ENCODE peak calls at places on chromosomes 2 and 18, in nine cellular contexts. One of them, this sample, is unnamed.
A peak's percentile ranks its signal among the peaks of the same experiment; 100 is the strongest.

GRCh38 chr2:227186751-227187150 is 22.3 kb downstream of the COL4A3 start:
- DNase-seq in stimulated activated CD8-positive, alpha-beta memory T cell treated with anti-CD3 and anti-CD28 coated beads, Interleukin-7, amount 100 ng/mL, for 1 hour: no peak
- DNase-seq in ELR: no peak
- DNase-seq in Daoy: no peak
- DNase-seq in activated naive CD8-positive, alpha-beta T cell treated with anti-CD3 and anti-CD28 coated beads, Interleukin-2, amount 50 U/mL, for 24 hours: no peak
- DNase-seq in transverse colon: no peak
- DNase-seq in psoas muscle: no peak
- DNase-seq in foreskin fibroblast: peak; percentile 9
- DNase-seq in nucleus accumbens: no peak
- DNase-seq in this sample: no peak

GRCh38 chr2:21039979-21040467 is 3.9 kb downstream of the APOB start:
- DNase-seq in stimulated activated CD8-positive, alpha-beta memory T cell treated with anti-CD3 and anti-CD28 coated beads, Interleukin-7, amount 100 ng/mL, for 1 hour: no peak
- DNase-seq in ELR: no peak
- DNase-seq in Daoy: no peak
- DNase-seq in activated naive CD8-positive, alpha-beta T cell treated with anti-CD3 and anti-CD28 coated beads, Interleukin-2, amount 50 U/mL, for 24 hours: no peak
- DNase-seq in transverse colon: no peak
- DNase-seq in psoas muscle: no peak
- DNase-seq in foreskin fibroblast: no peak
- DNase-seq in nucleus accumbens: no peak
- DNase-seq in this sample: no peak

GRCh38 chr2:101442667-101443061 is 32.2 kb downstream of the RFX8 start:
- DNase-seq in stimulated activated CD8-positive, alpha-beta memory T cell treated with anti-CD3 and anti-CD28 coated beads, Interleukin-7, amount 100 ng/mL, for 1 hour: no peak
- DNase-seq in ELR: peak; percentile 45
- DNase-seq in Daoy: peak; percentile 71
- DNase-seq in activated naive CD8-positive, alpha-beta T cell treated with anti-CD3 and anti-CD28 coated beads, Interleukin-2, amount 50 U/mL, for 24 hours: no peak
- DNase-seq in transverse colon: no peak
- DNase-seq in psoas muscle: no peak
- DNase-seq in foreskin fibroblast: no peak
- DNase-seq in nucleus accumbens: no peak
- DNase-seq in this sample: no peak

GRCh38 chr2:72892506-72893173 is 5.4 kb downstream of the SPR start:
- DNase-seq in stimulated activated CD8-positive, alpha-beta memory T cell treated with anti-CD3 and anti-CD28 coated beads, Interleukin-7, amount 100 ng/mL, for 1 hour: no peak
- DNase-seq in ELR: peak; percentile 84
- DNase-seq in Daoy: peak; percentile 78
- DNase-seq in activated naive CD8-positive, alpha-beta T cell treated with anti-CD3 and anti-CD28 coated beads, Interleukin-2, amount 50 U/mL, for 24 hours: peak; percentile 61
- DNase-seq in transverse colon: peak; percentile 76
- DNase-seq in psoas muscle: peak; percentile 74
- DNase-seq in foreskin fibroblast: peak; percentile 91
- DNase-seq in nucleus accumbens: peak; percentile 56
- DNase-seq in this sample: no peak

GRCh38 chr2:157415632-157416101 is 28.2 kb downstream of the CYTIP start:
- DNase-seq in stimulated activated CD8-positive, alpha-beta memory T cell treated with anti-CD3 and anti-CD28 coated beads, Interleukin-7, amount 100 ng/mL, for 1 hour: no peak
- DNase-seq in ELR: no peak
- DNase-seq in Daoy: no peak
- DNase-seq in activated naive CD8-positive, alpha-beta T cell treated with anti-CD3 and anti-CD28 coated beads, Interleukin-2, amount 50 U/mL, for 24 hours: no peak
- DNase-seq in transverse colon: no peak
- DNase-seq in psoas muscle: no peak
- DNase-seq in foreskin fibroblast: no peak
- DNase-seq in nucleus accumbens: no peak
- DNase-seq in this sample: no peak

GRCh38 chr18:58541137-58541788 is 87.6 kb downstream of the ALPK2 start:
- DNase-seq in stimulated activated CD8-positive, alpha-beta memory T cell treated with anti-CD3 and anti-CD28 coated beads, Interleukin-7, amount 100 ng/mL, for 1 hour: no peak
- DNase-seq in ELR: peak; percentile 64
- DNase-seq in Daoy: peak; percentile 45
- DNase-seq in activated naive CD8-positive, alpha-beta T cell treated with anti-CD3 and anti-CD28 coated beads, Interleukin-2, amount 50 U/mL, for 24 hours: no peak
- DNase-seq in transverse colon: no peak
- DNase-seq in psoas muscle: no peak
- DNase-seq in foreskin fibroblast: peak; percentile 21
- DNase-seq in nucleus accumbens: no peak
- DNase-seq in this sample: no peak

GRCh38 chr18:48667276-48668254 is 128.7 kb downstream of the CTIF start:
- DNase-seq in stimulated activated CD8-positive, alpha-beta memory T cell treated with anti-CD3 and anti-CD28 coated beads, Interleukin-7, amount 100 ng/mL, for 1 hour: no peak
- DNase-seq in ELR: peak; percentile 43
- DNase-seq in Daoy: no peak
- DNase-seq in activated naive CD8-positive, alpha-beta T cell treated with anti-CD3 and anti-CD28 coated beads, Interleukin-2, amount 50 U/mL, for 24 hours: no peak
- DNase-seq in transverse colon: no peak
- DNase-seq in psoas muscle: no peak
- DNase-seq in foreskin fibroblast: peak; percentile 34
- DNase-seq in nucleus accumbens: no peak
- DNase-seq in this sample: no peak

GRCh38 chr2:204585930-204586329 is 40.7 kb downstream of the PARD3B start:
- DNase-seq in stimulated activated CD8-positive, alpha-beta memory T cell treated with anti-CD3 and anti-CD28 coated beads, Interleukin-7, amount 100 ng/mL, for 1 hour: no peak
- DNase-seq in ELR: no peak
- DNase-seq in Daoy: no peak
- DNase-seq in activated naive CD8-positive, alpha-beta T cell treated with anti-CD3 and anti-CD28 coated beads, Interleukin-2, amount 50 U/mL, for 24 hours: no peak
- DNase-seq in transverse colon: no peak
- DNase-seq in psoas muscle: no peak
- DNase-seq in foreskin fibroblast: no peak
- DNase-seq in nucleus accumbens: no peak
- DNase-seq in this sample: no peak

GRCh38 chr2:121617042-121617599 is 32.1 kb downstream of the CLASP1 start:
- DNase-seq in stimulated activated CD8-positive, alpha-beta memory T cell treated with anti-CD3 and anti-CD28 coated beads, Interleukin-7, amount 100 ng/mL, for 1 hour: no peak
- DNase-seq in ELR: no peak
- DNase-seq in Daoy: no peak
- DNase-seq in activated naive CD8-positive, alpha-beta T cell treated with anti-CD3 and anti-CD28 coated beads, Interleukin-2, amount 50 U/mL, for 24 hours: no peak
- DNase-seq in transverse colon: no peak
- DNase-seq in psoas muscle: no peak
- DNase-seq in foreskin fibroblast: peak; percentile 31
- DNase-seq in nucleus accumbens: no peak
- DNase-seq in this sample: no peak

GRCh38 chr18:74517236-74517630 is 17.1 kb upstream of the CNDP1 start:
- DNase-seq in stimulated activated CD8-positive, alpha-beta memory T cell treated with anti-CD3 and anti-CD28 coated beads, Interleukin-7, amount 100 ng/mL, for 1 hour: no peak
- DNase-seq in ELR: no peak
- DNase-seq in Daoy: no peak
- DNase-seq in activated naive CD8-positive, alpha-beta T cell treated with anti-CD3 and anti-CD28 coated beads, Interleukin-2, amount 50 U/mL, for 24 hours: no peak
- DNase-seq in transverse colon: no peak
- DNase-seq in psoas muscle: no peak
- DNase-seq in foreskin fibroblast: no peak
- DNase-seq in nucleus accumbens: no peak
- DNase-seq in this sample: no peak

GRCh38 chr2:23523651-23524260 is 138.8 kb downstream of the KLHL29 start:
- DNase-seq in stimulated activated CD8-positive, alpha-beta memory T cell treated with anti-CD3 and anti-CD28 coated beads, Interleukin-7, amount 100 ng/mL, for 1 hour: no peak
- DNase-seq in ELR: no peak
- DNase-seq in Daoy: peak; percentile 40
- DNase-seq in activated naive CD8-positive, alpha-beta T cell treated with anti-CD3 and anti-CD28 coated beads, Interleukin-2, amount 50 U/mL, for 24 hours: no peak
- DNase-seq in transverse colon: peak; percentile 40
- DNase-seq in psoas muscle: peak; percentile 85
- DNase-seq in foreskin fibroblast: peak; percentile 59
- DNase-seq in nucleus accumbens: no peak
- DNase-seq in this sample: no peak

GRCh38 chr2:206085742-206086445 is at the start of gene INO80D:
- DNase-seq in stimulated activated CD8-positive, alpha-beta memory T cell treated with anti-CD3 and anti-CD28 coated beads, Interleukin-7, amount 100 ng/mL, for 1 hour: peak; percentile 55
- DNase-seq in ELR: peak; percentile 90
- DNase-seq in Daoy: peak; percentile 84
- DNase-seq in activated naive CD8-positive, alpha-beta T cell treated with anti-CD3 and anti-CD28 coated beads, Interleukin-2, amount 50 U/mL, for 24 hours: peak; percentile 75
- DNase-seq in transverse colon: peak; percentile 83
- DNase-seq in psoas muscle: peak; percentile 86
- DNase-seq in foreskin fibroblast: peak; percentile 90
- DNase-seq in nucleus accumbens: peak; percentile 65
- DNase-seq in this sample: peak; percentile 72

GRCh38 chr2:74440005-74440377 is 1.7 kb downstream of the RTKN start:
- DNase-seq in stimulated activated CD8-positive, alpha-beta memory T cell treated with anti-CD3 and anti-CD28 coated beads, Interleukin-7, amount 100 ng/mL, for 1 hour: no peak
- DNase-seq in ELR: peak; percentile 66
- DNase-seq in Daoy: peak; percentile 44
- DNase-seq in activated naive CD8-positive, alpha-beta T cell treated with anti-CD3 and anti-CD28 coated beads, Interleukin-2, amount 50 U/mL, for 24 hours: no peak
- DNase-seq in transverse colon: peak; percentile 54
- DNase-seq in psoas muscle: peak; percentile 83
- DNase-seq in foreskin fibroblast: peak; percentile 84
- DNase-seq in nucleus accumbens: peak; percentile 90
- DNase-seq in this sample: no peak

GRCh38 chr2:201204655-201205515 is 21.9 kb downstream of the CASP10 start:
- DNase-seq in stimulated activated CD8-positive, alpha-beta memory T cell treated with anti-CD3 and anti-CD28 coated beads, Interleukin-7, amount 100 ng/mL, for 1 hour: no peak
- DNase-seq in ELR: no peak
- DNase-seq in Daoy: no peak
- DNase-seq in activated naive CD8-positive, alpha-beta T cell treated with anti-CD3 and anti-CD28 coated beads, Interleukin-2, amount 50 U/mL, for 24 hours: no peak
- DNase-seq in transverse colon: no peak
- DNase-seq in psoas muscle: no peak
- DNase-seq in foreskin fibroblast: no peak
- DNase-seq in nucleus accumbens: no peak
- DNase-seq in this sample: no peak

GRCh38 chr2:56292966-56293365 is 109.2 kb downstream of the CCDC85A start:
- DNase-seq in stimulated activated CD8-positive, alpha-beta memory T cell treated with anti-CD3 and anti-CD28 coated beads, Interleukin-7, amount 100 ng/mL, for 1 hour: no peak
- DNase-seq in ELR: no peak
- DNase-seq in Daoy: no peak
- DNase-seq in activated naive CD8-positive, alpha-beta T cell treated with anti-CD3 and anti-CD28 coated beads, Interleukin-2, amount 50 U/mL, for 24 hours: no peak
- DNase-seq in transverse colon: no peak
- DNase-seq in psoas muscle: no peak
- DNase-seq in foreskin fibroblast: no peak
- DNase-seq in nucleus accumbens: no peak
- DNase-seq in this sample: no peak

GRCh38 chr2:238972146-238972445 is 124.2 kb downstream of the TWIST2 start:
- DNase-seq in stimulated activated CD8-positive, alpha-beta memory T cell treated with anti-CD3 and anti-CD28 coated beads, Interleukin-7, amount 100 ng/mL, for 1 hour: no peak
- DNase-seq in ELR: no peak
- DNase-seq in Daoy: no peak
- DNase-seq in activated naive CD8-positive, alpha-beta T cell treated with anti-CD3 and anti-CD28 coated beads, Interleukin-2, amount 50 U/mL, for 24 hours: no peak
- DNase-seq in transverse colon: no peak
- DNase-seq in psoas muscle: no peak
- DNase-seq in foreskin fibroblast: no peak
- DNase-seq in nucleus accumbens: no peak
- DNase-seq in this sample: no peak

GRCh38 chr2:121095257-121096080 is 189.5 kb downstream of the TFCP2L1 start:
- DNase-seq in stimulated activated CD8-positive, alpha-beta memory T cell treated with anti-CD3 and anti-CD28 coated beads, Interleukin-7, amount 100 ng/mL, for 1 hour: no peak
- DNase-seq in ELR: peak; percentile 74
- DNase-seq in Daoy: peak; percentile 76
- DNase-seq in activated naive CD8-positive, alpha-beta T cell treated with anti-CD3 and anti-CD28 coated beads, Interleukin-2, amount 50 U/mL, for 24 hours: peak; percentile 23
- DNase-seq in transverse colon: peak; percentile 78
- DNase-seq in psoas muscle: peak; percentile 75
- DNase-seq in foreskin fibroblast: peak; percentile 83
- DNase-seq in nucleus accumbens: peak; percentile 39
- DNase-seq in this sample: no peak

GRCh38 chr2:43942001-43942400 is 53.8 kb downstream of the LRPPRC start:
- DNase-seq in stimulated activated CD8-positive, alpha-beta memory T cell treated with anti-CD3 and anti-CD28 coated beads, Interleukin-7, amount 100 ng/mL, for 1 hour: no peak
- DNase-seq in ELR: no peak
- DNase-seq in Daoy: no peak
- DNase-seq in activated naive CD8-positive, alpha-beta T cell treated with anti-CD3 and anti-CD28 coated beads, Interleukin-2, amount 50 U/mL, for 24 hours: no peak
- DNase-seq in transverse colon: no peak
- DNase-seq in psoas muscle: no peak
- DNase-seq in foreskin fibroblast: peak; percentile 9
- DNase-seq in nucleus accumbens: no peak
- DNase-seq in this sample: no peak

GRCh38 chr2:142332196-142332595 is 201.4 kb upstream of the LRP1B start:
- DNase-seq in stimulated activated CD8-positive, alpha-beta memory T cell treated with anti-CD3 and anti-CD28 coated beads, Interleukin-7, amount 100 ng/mL, for 1 hour: no peak
- DNase-seq in ELR: no peak
- DNase-seq in Daoy: no peak
- DNase-seq in activated naive CD8-positive, alpha-beta T cell treated with anti-CD3 and anti-CD28 coated beads, Interleukin-2, amount 50 U/mL, for 24 hours: no peak
- DNase-seq in transverse colon: no peak
- DNase-seq in psoas muscle: no peak
- DNase-seq in foreskin fibroblast: no peak
- DNase-seq in nucleus accumbens: no peak
- DNase-seq in this sample: no peak

GRCh38 chr18:45760443-45761036 is 36.6 kb downstream of the SLC14A1 start:
- DNase-seq in stimulated activated CD8-positive, alpha-beta memory T cell treated with anti-CD3 and anti-CD28 coated beads, Interleukin-7, amount 100 ng/mL, for 1 hour: no peak
- DNase-seq in ELR: no peak
- DNase-seq in Daoy: no peak
- DNase-seq in activated naive CD8-positive, alpha-beta T cell treated with anti-CD3 and anti-CD28 coated beads, Interleukin-2, amount 50 U/mL, for 24 hours: no peak
- DNase-seq in transverse colon: no peak
- DNase-seq in psoas muscle: no peak
- DNase-seq in foreskin fibroblast: no peak
- DNase-seq in nucleus accumbens: no peak
- DNase-seq in this sample: no peak

GRCh38 chr2:25043241-25043867 is 1.5 kb downstream of the EFR3B start:
- DNase-seq in stimulated activated CD8-positive, alpha-beta memory T cell treated with anti-CD3 and anti-CD28 coated beads, Interleukin-7, amount 100 ng/mL, for 1 hour: no peak
- DNase-seq in ELR: peak; percentile 91
- DNase-seq in Daoy: peak; percentile 93
- DNase-seq in activated naive CD8-positive, alpha-beta T cell treated with anti-CD3 and anti-CD28 coated beads, Interleukin-2, amount 50 U/mL, for 24 hours: peak; percentile 59
- DNase-seq in transverse colon: no peak
- DNase-seq in psoas muscle: no peak
- DNase-seq in foreskin fibroblast: peak; percentile 85
- DNase-seq in nucleus accumbens: peak; percentile 12
- DNase-seq in this sample: no peak

GRCh38 chr18:41378628-41379027 is 576.4 kb upstream of the PIK3C3 start:
- DNase-seq in stimulated activated CD8-positive, alpha-beta memory T cell treated with anti-CD3 and anti-CD28 coated beads, Interleukin-7, amount 100 ng/mL, for 1 hour: no peak
- DNase-seq in ELR: peak; percentile 67
- DNase-seq in Daoy: no peak
- DNase-seq in activated naive CD8-positive, alpha-beta T cell treated with anti-CD3 and anti-CD28 coated beads, Interleukin-2, amount 50 U/mL, for 24 hours: no peak
- DNase-seq in transverse colon: no peak
- DNase-seq in psoas muscle: no peak
- DNase-seq in foreskin fibroblast: peak; percentile 49
- DNase-seq in nucleus accumbens: no peak
- DNase-seq in this sample: no peak

GRCh38 chr18:45691816-45692179 is 32.2 kb upstream of the SLC14A1 start:
- DNase-seq in stimulated activated CD8-positive, alpha-beta memory T cell treated with anti-CD3 and anti-CD28 coated beads, Interleukin-7, amount 100 ng/mL, for 1 hour: no peak
- DNase-seq in ELR: no peak
- DNase-seq in Daoy: no peak
- DNase-seq in activated naive CD8-positive, alpha-beta T cell treated with anti-CD3 and anti-CD28 coated beads, Interleukin-2, amount 50 U/mL, for 24 hours: no peak
- DNase-seq in transverse colon: no peak
- DNase-seq in psoas muscle: peak; percentile 48
- DNase-seq in foreskin fibroblast: no peak
- DNase-seq in nucleus accumbens: no peak
- DNase-seq in this sample: no peak

GRCh38 chr18:59954241-59954640 is 54.4 kb downstream of the PMAIP1 start:
- DNase-seq in stimulated activated CD8-positive, alpha-beta memory T cell treated with anti-CD3 and anti-CD28 coated beads, Interleukin-7, amount 100 ng/mL, for 1 hour: no peak
- DNase-seq in ELR: no peak
- DNase-seq in Daoy: no peak
- DNase-seq in activated naive CD8-positive, alpha-beta T cell treated with anti-CD3 and anti-CD28 coated beads, Interleukin-2, amount 50 U/mL, for 24 hours: no peak
- DNase-seq in transverse colon: no peak
- DNase-seq in psoas muscle: no peak
- DNase-seq in foreskin fibroblast: no peak
- DNase-seq in nucleus accumbens: no peak
- DNase-seq in this sample: no peak

GRCh38 chr2:195664528-195664927 is 7.5 kb downstream of the SLC39A10 start:
- DNase-seq in stimulated activated CD8-positive, alpha-beta memory T cell treated with anti-CD3 and anti-CD28 coated beads, Interleukin-7, amount 100 ng/mL, for 1 hour: no peak
- DNase-seq in ELR: peak; percentile 42
- DNase-seq in Daoy: no peak
- DNase-seq in activated naive CD8-positive, alpha-beta T cell treated with anti-CD3 and anti-CD28 coated beads, Interleukin-2, amount 50 U/mL, for 24 hours: no peak
- DNase-seq in transverse colon: no peak
- DNase-seq in psoas muscle: no peak
- DNase-seq in foreskin fibroblast: peak; percentile 44
- DNase-seq in nucleus accumbens: no peak
- DNase-seq in this sample: no peak

GRCh38 chr2:157386747-157387146 is 57.1 kb downstream of the CYTIP start:
- DNase-seq in stimulated activated CD8-positive, alpha-beta memory T cell treated with anti-CD3 and anti-CD28 coated beads, Interleukin-7, amount 100 ng/mL, for 1 hour: no peak
- DNase-seq in ELR: no peak
- DNase-seq in Daoy: no peak
- DNase-seq in activated naive CD8-positive, alpha-beta T cell treated with anti-CD3 and anti-CD28 coated beads, Interleukin-2, amount 50 U/mL, for 24 hours: no peak
- DNase-seq in transverse colon: no peak
- DNase-seq in psoas muscle: no peak
- DNase-seq in foreskin fibroblast: no peak
- DNase-seq in nucleus accumbens: no peak
- DNase-seq in this sample: no peak

GRCh38 chr2:19038096-19039015 is 320.1 kb downstream of the OSR1 start:
- DNase-seq in stimulated activated CD8-positive, alpha-beta memory T cell treated with anti-CD3 and anti-CD28 coated beads, Interleukin-7, amount 100 ng/mL, for 1 hour: no peak
- DNase-seq in ELR: peak; percentile 87
- DNase-seq in Daoy: peak; percentile 82
- DNase-seq in activated naive CD8-positive, alpha-beta T cell treated with anti-CD3 and anti-CD28 coated beads, Interleukin-2, amount 50 U/mL, for 24 hours: no peak
- DNase-seq in transverse colon: no peak
- DNase-seq in psoas muscle: no peak
- DNase-seq in foreskin fibroblast: peak; percentile 91
- DNase-seq in nucleus accumbens: no peak
- DNase-seq in this sample: no peak

GRCh38 chr2:97996679-97997078 is 931 bp upstream of the TMEM131 start:
- DNase-seq in stimulated activated CD8-positive, alpha-beta memory T cell treated with anti-CD3 and anti-CD28 coated beads, Interleukin-7, amount 100 ng/mL, for 1 hour: no peak
- DNase-seq in ELR: no peak
- DNase-seq in Daoy: no peak
- DNase-seq in activated naive CD8-positive, alpha-beta T cell treated with anti-CD3 and anti-CD28 coated beads, Interleukin-2, amount 50 U/mL, for 24 hours: no peak
- DNase-seq in transverse colon: no peak
- DNase-seq in psoas muscle: no peak
- DNase-seq in foreskin fibroblast: no peak
- DNase-seq in nucleus accumbens: no peak
- DNase-seq in this sample: no peak

GRCh38 chr2:235587202-235587601 is 93.4 kb downstream of the AGAP1 start:
- DNase-seq in stimulated activated CD8-positive, alpha-beta memory T cell treated with anti-CD3 and anti-CD28 coated beads, Interleukin-7, amount 100 ng/mL, for 1 hour: no peak
- DNase-seq in ELR: no peak
- DNase-seq in Daoy: no peak
- DNase-seq in activated naive CD8-positive, alpha-beta T cell treated with anti-CD3 and anti-CD28 coated beads, Interleukin-2, amount 50 U/mL, for 24 hours: no peak
- DNase-seq in transverse colon: no peak
- DNase-seq in psoas muscle: no peak
- DNase-seq in foreskin fibroblast: no peak
- DNase-seq in nucleus accumbens: no peak
- DNase-seq in this sample: no peak

GRCh38 chr2:231190531-231191197 is 7.8 kb upstream of the ARMC9 start:
- DNase-seq in stimulated activated CD8-positive, alpha-beta memory T cell treated with anti-CD3 and anti-CD28 coated beads, Interleukin-7, amount 100 ng/mL, for 1 hour: no peak
- DNase-seq in ELR: no peak
- DNase-seq in Daoy: peak; percentile 54
- DNase-seq in activated naive CD8-positive, alpha-beta T cell treated with anti-CD3 and anti-CD28 coated beads, Interleukin-2, amount 50 U/mL, for 24 hours: no peak
- DNase-seq in transverse colon: peak; percentile 47
- DNase-seq in psoas muscle: peak; percentile 78
- DNase-seq in foreskin fibroblast: peak; percentile 47
- DNase-seq in nucleus accumbens: peak; percentile 39
- DNase-seq in this sample: no peak

GRCh38 chr18:37532917-37533316 is 32.7 kb downstream of the CELF4 start:
- DNase-seq in stimulated activated CD8-positive, alpha-beta memory T cell treated with anti-CD3 and anti-CD28 coated beads, Interleukin-7, amount 100 ng/mL, for 1 hour: no peak
- DNase-seq in ELR: no peak
- DNase-seq in Daoy: no peak
- DNase-seq in activated naive CD8-positive, alpha-beta T cell treated with anti-CD3 and anti-CD28 coated beads, Interleukin-2, amount 50 U/mL, for 24 hours: no peak
- DNase-seq in transverse colon: no peak
- DNase-seq in psoas muscle: no peak
- DNase-seq in foreskin fibroblast: no peak
- DNase-seq in nucleus accumbens: no peak
- DNase-seq in this sample: no peak

This sample was measured in cortex of kidney.